ENCODE peak calls at places on chromosomes 6 and 20, in four cellular contexts. One of them, this sample, is unnamed.
A peak's percentile ranks its signal among the peaks of the same experiment; 100 is the strongest.

GRCh38 chr6:141301779-141302178 is 830.9 kb upstream of the GJE1 start:
- DNase-seq in K562: no peak
- DNase-seq in GM12878: no peak
- DNase-seq in H1: no peak
- DNase-seq in this sample: no peak

GRCh38 chr20:31560900-31561598 is 44.0 kb upstream of the ID1 start:
- DNase-seq in K562: no peak
- DNase-seq in GM12878: no peak
- DNase-seq in H1: no peak
- DNase-seq in this sample: no peak

GRCh38 chr6:25315194-25315593 is 36.0 kb downstream of the CARMIL1 start:
- DNase-seq in K562: no peak
- DNase-seq in GM12878: no peak
- DNase-seq in H1: no peak
- DNase-seq in this sample: no peak

GRCh38 chr6:47698342-47698787 is at the start of gene ADGRF4:
- DNase-seq in K562: peak; percentile 16
- DNase-seq in GM12878: no peak
- DNase-seq in H1: no peak
- DNase-seq in this sample: no peak

GRCh38 chr6:33450434-33450833 is 3.9 kb upstream of the ZBTB9 start:
- DNase-seq in K562: no peak
- DNase-seq in GM12878: no peak
- DNase-seq in H1: no peak
- DNase-seq in this sample: no peak

GRCh38 chr6:38239719-38240451 is 399.8 kb downstream of the BTBD9 start:
- DNase-seq in K562: no peak
- DNase-seq in GM12878: no peak
- DNase-seq in H1: no peak
- DNase-seq in this sample: no peak

GRCh38 chr6:83707829-83708545 is 914 bp downstream of the SNAP91 start:
- DNase-seq in K562: no peak
- DNase-seq in GM12878: no peak
- DNase-seq in H1: peak; percentile 9
- DNase-seq in this sample: peak; percentile 79

GRCh38 chr6:15661815-15662245 is 998 bp downstream of the DTNBP1 start:
- DNase-seq in K562: peak; percentile 19
- DNase-seq in GM12878: no peak
- DNase-seq in H1: no peak
- DNase-seq in this sample: no peak

GRCh38 chr6:158441639-158442308 is 118.1 kb upstream of the TMEM181 start:
- DNase-seq in K562: no peak
- DNase-seq in GM12878: no peak
- DNase-seq in H1: no peak
- DNase-seq in this sample: peak; percentile 62

GRCh38 chr6:167711784-167712183 is 114.9 kb upstream of the AFDN start:
- DNase-seq in K562: no peak
- DNase-seq in GM12878: no peak
- DNase-seq in H1: no peak
- DNase-seq in this sample: no peak

DNA sequence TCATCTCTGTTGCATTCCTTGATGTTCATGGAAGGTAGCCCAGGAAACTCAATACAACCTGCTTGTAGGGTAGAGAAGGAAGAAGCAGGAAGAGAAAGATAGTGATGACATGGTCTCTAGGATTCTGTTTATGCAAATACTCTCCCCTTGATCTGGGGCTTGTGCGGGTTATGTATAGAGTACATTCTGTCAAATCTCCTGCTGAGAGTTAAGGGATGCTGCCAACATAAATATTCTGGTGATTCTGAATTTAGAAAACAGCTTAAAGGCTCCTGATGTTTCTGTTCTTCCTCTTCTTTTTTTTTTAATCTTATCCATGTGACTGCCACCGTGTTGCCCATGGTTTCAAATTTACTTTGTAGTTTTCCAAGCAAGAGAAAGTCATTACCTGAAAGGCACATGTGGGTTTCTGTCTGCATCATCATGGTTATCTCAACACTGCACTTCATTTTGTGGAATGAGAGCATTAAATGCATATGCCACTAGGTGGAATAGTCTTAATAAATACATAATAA is 150.6 kb downstream of the RPS12 start:
- DNase-seq in K562: no peak
- DNase-seq in GM12878: no peak
- DNase-seq in H1: no peak
- DNase-seq in this sample: no peak
- TF ChIP-seq NRF1 in K562: no peak
- TF ChIP-seq NRF1 in GM12878: no peak
- TF ChIP-seq NRF1 in H1: no peak
- TF ChIP-seq NRF1 in this sample: no peak

DNA sequence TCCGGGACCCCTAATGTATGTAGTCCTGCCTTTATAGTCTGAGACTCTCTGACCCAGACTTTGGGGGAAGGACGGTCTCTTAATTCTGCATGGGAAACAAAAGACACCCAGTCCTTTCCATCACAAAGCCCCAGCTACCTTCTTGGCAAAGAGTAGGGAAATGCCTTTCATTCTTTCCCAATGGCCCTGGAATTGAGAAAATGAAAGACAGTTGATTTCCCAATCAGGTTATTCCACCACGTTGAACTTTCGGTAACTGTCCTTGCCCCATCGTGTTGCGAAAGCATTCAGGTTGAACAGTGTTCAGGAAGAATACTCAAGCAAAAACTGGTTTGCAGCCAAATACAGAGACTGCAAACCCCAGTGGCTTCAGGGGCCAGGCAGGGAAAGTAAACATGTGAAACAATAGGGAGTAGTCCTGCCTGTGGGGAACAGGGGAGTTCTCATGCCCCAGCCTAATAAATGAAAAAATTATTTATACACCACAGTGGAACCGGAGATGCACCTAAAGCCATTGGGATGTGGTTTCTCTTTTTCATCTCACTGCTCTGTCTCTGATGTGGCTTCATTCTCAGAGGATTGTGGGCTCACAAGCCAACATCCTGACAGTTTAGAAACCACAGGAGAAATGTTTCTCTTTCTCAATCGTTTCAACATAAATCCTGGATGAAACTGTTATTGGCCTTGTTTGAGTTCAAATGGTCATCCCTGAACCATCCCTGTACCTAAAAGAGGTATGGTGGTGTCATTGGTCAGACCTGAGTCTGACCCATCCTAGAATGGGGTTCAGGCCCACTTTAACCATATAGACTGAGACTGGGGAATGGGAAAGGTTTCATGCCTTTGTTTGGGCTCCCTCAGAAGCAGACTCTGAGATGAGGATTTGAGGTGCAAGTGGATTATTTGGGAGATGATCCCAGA is 44.2 kb upstream of the SLC9A8 start:
- DNase-seq in K562: no peak
- DNase-seq in GM12878: peak; percentile 31
- DNase-seq in H1: peak; percentile 59
- DNase-seq in this sample: no peak
- H3K4me3 ChIP-seq in K562: no peak overlapping the region
- H3K4me3 ChIP-seq in GM12878: peak overlapping the region; percentile 15
- H3K4me3 ChIP-seq in H1: no peak overlapping the region
- H3K4me3 ChIP-seq in this sample: no peak overlapping the region

GRCh38 chr6:122751291-122751690 is 28.2 kb upstream of the FABP7 start:
- DNase-seq in K562: no peak
- DNase-seq in GM12878: no peak
- DNase-seq in H1: no peak
- DNase-seq in this sample: no peak

GRCh38 chr6:122747573-122747972 is 31.9 kb upstream of the FABP7 start:
- DNase-seq in K562: no peak
- DNase-seq in GM12878: no peak
- DNase-seq in H1: no peak
- DNase-seq in this sample: no peak

GRCh38 chr6:122746708-122747107 is 32.8 kb upstream of the FABP7 start:
- DNase-seq in K562: no peak
- DNase-seq in GM12878: no peak
- DNase-seq in H1: no peak
- DNase-seq in this sample: no peak

GRCh38 chr6:122752493-122752892 is 27.0 kb upstream of the FABP7 start:
- DNase-seq in K562: no peak
- DNase-seq in GM12878: no peak
- DNase-seq in H1: no peak
- DNase-seq in this sample: no peak

GRCh38 chr6:122749451-122750050 is 30.0 kb upstream of the FABP7 start:
- DNase-seq in K562: no peak
- DNase-seq in GM12878: no peak
- DNase-seq in H1: no peak
- DNase-seq in this sample: no peak
- TF ChIP-seq NRF1 in K562: no peak
- TF ChIP-seq NRF1 in GM12878: no peak
- TF ChIP-seq NRF1 in H1: no peak
- TF ChIP-seq NRF1 in this sample: no peak

GRCh38 chr6:52475307-52475706 is 55.2 kb downstream of the EFHC1 start:
- DNase-seq in K562: no peak
- DNase-seq in GM12878: no peak
- DNase-seq in H1: no peak
- DNase-seq in this sample: no peak
- H3K4me3 ChIP-seq in K562: no peak overlapping the region
- H3K4me3 ChIP-seq in GM12878: no peak overlapping the region
- H3K4me3 ChIP-seq in H1: no peak overlapping the region
- H3K4me3 ChIP-seq in this sample: no peak overlapping the region

DNA sequence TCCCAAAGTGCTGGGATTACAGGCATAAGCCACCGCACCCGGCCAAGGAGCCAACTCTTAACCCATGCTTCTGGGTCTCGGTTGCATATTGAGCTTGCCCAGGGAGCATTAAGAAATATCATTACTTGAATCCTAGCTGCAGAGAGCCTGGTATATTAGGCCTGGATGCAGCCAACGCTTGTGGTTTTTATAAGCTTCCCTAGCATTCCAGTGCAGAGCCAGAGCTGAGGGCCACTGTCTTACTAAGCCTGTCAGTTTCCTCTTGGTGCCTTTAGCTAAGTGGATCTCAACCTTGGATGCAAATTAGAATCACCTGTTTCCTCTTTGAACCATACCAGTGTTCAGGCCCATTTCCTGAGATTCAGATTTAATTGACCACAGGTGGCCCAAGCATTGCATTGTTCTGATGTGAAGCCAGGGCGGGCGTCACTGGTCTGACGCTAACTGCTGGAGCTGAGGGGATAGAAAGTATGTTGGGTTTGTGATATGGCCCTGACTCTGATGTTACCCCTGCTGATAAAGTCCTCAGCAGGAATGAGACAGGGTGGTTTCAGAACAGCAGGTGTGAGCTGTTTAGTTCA is 76.3 kb downstream of the BTBD3 start:
- DNase-seq in K562: no peak
- DNase-seq in GM12878: no peak
- DNase-seq in H1: no peak
- DNase-seq in this sample: no peak
- TF ChIP-seq NRF1 in K562: no peak
- TF ChIP-seq NRF1 in GM12878: no peak
- TF ChIP-seq NRF1 in H1: no peak
- TF ChIP-seq NRF1 in this sample: no peak

GRCh38 chr20:64214952-64215351 is 40.6 kb upstream of the PCMTD2 start:
- DNase-seq in K562: no peak
- DNase-seq in GM12878: no peak
- DNase-seq in H1: no peak
- DNase-seq in this sample: peak; percentile 65
- H3K4me3 ChIP-seq in K562: no peak overlapping the region
- H3K4me3 ChIP-seq in GM12878: no peak overlapping the region
- H3K4me3 ChIP-seq in H1: no peak overlapping the region
- H3K4me3 ChIP-seq in this sample: no peak overlapping the region

GRCh38 chr6:36025932-36026327 is 1.5 kb upstream of the SLC26A8 start:
- DNase-seq in K562: peak; percentile 13
- DNase-seq in GM12878: no peak
- DNase-seq in H1: peak; percentile 41
- DNase-seq in this sample: no peak
- TF ChIP-seq NRF1 in K562: no peak
- TF ChIP-seq NRF1 in GM12878: no peak
- TF ChIP-seq NRF1 in H1: no peak
- TF ChIP-seq NRF1 in this sample: no peak

DNA sequence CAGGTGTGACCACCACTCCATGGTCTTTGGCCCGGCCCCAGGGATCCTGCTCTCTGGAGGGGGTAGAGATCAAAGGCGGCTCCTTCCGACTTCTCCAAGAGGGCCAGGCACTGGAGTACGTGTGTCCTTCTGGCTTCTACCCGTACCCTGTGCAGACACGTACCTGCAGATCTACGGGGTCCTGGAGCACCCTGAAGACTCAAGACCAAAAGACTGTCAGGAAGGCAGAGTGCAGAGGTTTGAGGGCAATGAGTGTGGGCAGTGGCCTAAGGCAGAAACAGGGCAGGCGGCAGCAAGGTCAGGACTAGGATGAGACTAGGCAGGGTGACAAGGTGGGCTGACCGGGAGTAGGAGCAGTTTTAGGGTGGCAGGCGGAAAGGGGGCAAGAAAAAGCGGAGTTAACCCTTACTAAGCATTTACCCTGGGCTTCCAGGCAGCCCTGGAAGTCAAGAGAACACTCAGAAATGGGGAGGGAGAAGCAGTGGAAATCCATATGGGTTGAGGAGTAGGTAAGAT is 533 bp downstream of the CFB start:
- DNase-seq in K562: no peak
- DNase-seq in GM12878: no peak
- DNase-seq in H1: no peak
- DNase-seq in this sample: no peak
- H3K4me3 ChIP-seq in K562: no peak overlapping the region
- H3K4me3 ChIP-seq in GM12878: no peak overlapping the region
- H3K4me3 ChIP-seq in H1: no peak overlapping the region
- H3K4me3 ChIP-seq in this sample: peak overlapping the region; percentile 36

GRCh38 chr6:75326557-75327258 is 42.1 kb upstream of the TMEM30A start:
- DNase-seq in K562: no peak
- DNase-seq in GM12878: no peak
- DNase-seq in H1: no peak
- DNase-seq in this sample: no peak
- TF ChIP-seq NRF1 in K562: no peak
- TF ChIP-seq NRF1 in GM12878: no peak
- TF ChIP-seq NRF1 in H1: no peak
- TF ChIP-seq NRF1 in this sample: no peak